ENCODE peak calls at places on chromosomes 7 and 10, in six cellular contexts. I is A673, U is right lobe of liver, K is AG09319, E is upper lobe of right lung, C is LNCaP clone FGC. P is an unnamed sample.

GRCh38 chr10:3873728-3874461 is 88.9 kb upstream of the KLF6 start:
- DNase-seq in U (no peak), K (peak; percentile 61), I (peak; percentile 25), C (peak; percentile 17), E (no peak), P (no peak)

GRCh38 chr7:151608031-151608551 is 88.4 kb upstream of the RHEB start:
- DNase-seq in E (no peak), I (no peak), C (no peak), K (no peak), U (no peak), P (no peak)

GRCh38 chr7:156895024-156895780 is 2.2 kb upstream of the LMBR1 start:
- DNase-seq in I (no peak), E (no peak), C (no peak), U (no peak), K (no peak), P (no peak)

GRCh38 chr7:45235905-45236304 is 78.3 kb downstream of the RAMP3 start:
- DNase-seq in E (no peak), U (no peak), I (no peak), K (no peak), C (no peak), P (no peak)

GRCh38 chr7:84524714-84525694 is 330.4 kb upstream of the SEMA3A start:
- DNase-seq in U (no peak), C (no peak), E (no peak), I (no peak), K (peak; percentile 67), P (no peak)

GRCh38 chr7:39248693-39249090 is 271.0 kb downstream of the POU6F2 start:
- DNase-seq in K (no peak), U (no peak), I (no peak), E (no peak), C (no peak), P (no peak)

GRCh38 chr10:43205681-43206390 is 61.0 kb downstream of the RASGEF1A start:
- DNase-seq in U (no peak), I (no peak), C (no peak), K (no peak), E (peak; percentile 56), P (no peak)

GRCh38 chr7:44212581-44213184 is 11.9 kb downstream of the YKT6 start:
- DNase-seq in E (peak; percentile 28), C (peak; percentile 32), U (no peak), K (no peak), I (no peak), P (no peak)

GRCh38 chr7:78479348-78479747 is 680.8 kb downstream of the PHTF2 start:
- DNase-seq in U (no peak), C (no peak), K (peak; percentile 3), I (no peak), E (no peak), P (no peak)

GRCh38 chr7:23802720-23803397 is 92.8 kb downstream of the STK31 start:
- DNase-seq in K (no peak), I (no peak), E (no peak), U (no peak), C (no peak), P (no peak)

GRCh38 chr10:101070098-101070497 is 8.3 kb downstream of the KAZALD1 start:
- DNase-seq in U (no peak), K (no peak), I (no peak), E (no peak), C (no peak), P (no peak)

GRCh38 chr10:124414077-124414476 is 4.6 kb downstream of the OAT start:
- DNase-seq in C (no peak), I (no peak), K (peak; percentile 28), E (no peak), U (no peak), P (no peak)
- TF ChIP-seq CTCF in C (no peak), I (no peak), K (no peak), E (no peak), U (no peak), P (no peak)

DNA sequence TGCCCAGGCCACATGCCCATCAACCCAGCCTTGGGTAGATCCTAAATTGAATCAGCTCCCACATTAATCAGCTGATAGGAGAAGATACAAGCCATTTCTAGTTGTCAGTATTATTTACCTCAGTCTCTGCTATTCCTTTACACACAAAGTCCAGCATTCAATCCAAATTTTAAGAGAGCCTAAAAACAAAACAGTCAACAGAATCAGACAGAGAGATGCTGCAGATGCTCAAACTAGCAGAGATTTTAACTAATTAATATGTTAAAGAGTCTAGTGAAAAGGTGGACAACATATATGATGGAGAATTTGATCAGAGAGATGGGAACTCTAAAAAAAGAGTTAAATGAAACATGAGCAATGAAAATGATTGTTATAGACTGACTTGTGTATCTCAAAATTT is 14.4 kb upstream of the IL15RA start:
- DNase-seq in K (no peak), E (no peak), I (no peak), C (no peak), U (no peak), P (no peak)
- TF ChIP-seq CTCF in K (no peak), E (no peak), I (no peak), C (no peak), U (no peak), P (no peak)

DNA sequence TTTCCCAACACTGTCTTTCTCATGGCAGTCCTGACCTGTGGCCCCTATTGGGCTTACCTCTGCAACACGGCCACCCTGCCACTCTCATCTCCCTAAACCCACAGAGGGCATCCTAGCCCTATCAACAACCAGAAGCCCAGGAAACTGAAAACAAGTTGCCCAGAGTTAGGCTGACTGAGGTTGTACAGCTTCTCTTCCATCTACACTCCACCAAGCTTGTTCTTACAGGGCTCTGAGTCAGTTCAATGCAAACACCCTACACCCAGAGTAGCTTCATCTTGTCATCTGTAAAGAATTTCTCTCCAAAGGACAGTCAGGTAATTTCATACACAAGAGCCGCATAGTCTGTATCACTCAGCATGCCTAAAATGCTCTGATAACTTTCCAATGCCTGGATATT is 175.4 kb downstream of the ARID5B start:
- DNase-seq in K (no peak), C (no peak), I (no peak), E (no peak), U (no peak), P (no peak)
- TF ChIP-seq CTCF in K (no peak), C (peak; percentile 40), I (no peak), E (no peak), U (no peak), P (no peak)

GRCh38 chr7:158657189-158657746 is 47.3 kb downstream of the NCAPG2 start:
- DNase-seq in U (no peak), C (no peak), I (no peak), K (no peak), E (no peak), P (no peak)

GRCh38 chr7:158651968-158652555 is 52.5 kb downstream of the NCAPG2 start:
- DNase-seq in E (no peak), I (no peak), C (no peak), K (no peak), U (no peak), P (no peak)

GRCh38 chr7:158655931-158656441 is 48.6 kb downstream of the NCAPG2 start:
- DNase-seq in U (no peak), K (no peak), C (no peak), I (no peak), E (no peak), P (no peak)

GRCh38 chr7:158658475-158658874 is 46.1 kb downstream of the NCAPG2 start:
- DNase-seq in I (no peak), C (peak; percentile 80), K (no peak), E (no peak), U (no peak), P (no peak)

GRCh38 chr7:158655507-158655906 is 49.1 kb downstream of the NCAPG2 start:
- DNase-seq in C (no peak), K (no peak), E (no peak), U (no peak), I (no peak), P (no peak)
- TF ChIP-seq CTCF in C (no peak), K (no peak), E (no peak), U (no peak), I (no peak), P (no peak)

GRCh38 chr7:18153183-18153748 is 125.6 kb upstream of the PRPS1L1 start:
- DNase-seq in E (no peak), K (no peak), U (no peak), C (no peak), I (peak; percentile 15), P (no peak)

GRCh38 chr7:18154707-18155106 is 127.1 kb upstream of the PRPS1L1 start:
- DNase-seq in K (no peak), I (no peak), E (no peak), C (no peak), U (no peak), P (no peak)

DNA sequence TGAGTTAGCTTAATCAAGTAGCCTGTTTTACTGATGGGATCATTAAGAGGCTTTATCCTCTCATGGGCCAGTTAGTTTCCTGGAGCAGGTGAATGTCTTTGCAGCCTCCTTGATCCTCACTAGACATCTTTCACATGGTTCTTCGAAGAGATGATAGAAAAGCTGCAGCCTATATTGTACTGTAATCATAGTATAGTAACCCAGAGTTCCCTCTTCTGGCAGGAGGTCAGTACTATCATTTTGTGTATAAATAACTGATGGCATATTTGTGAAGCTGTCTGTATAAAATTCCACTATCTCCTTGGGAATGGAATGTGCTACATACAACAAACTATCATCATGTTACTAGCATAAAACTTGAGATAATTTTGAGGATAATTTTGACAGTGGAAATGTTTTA is 123.8 kb upstream of the PRPS1L1 start:
- DNase-seq in E (no peak), I (peak; percentile 10), C (no peak), K (no peak), U (no peak), P (no peak)
- TF ChIP-seq CTCF in E (no peak), I (no peak), C (peak; percentile 9), K (no peak), U (no peak), P (no peak)

DNA sequence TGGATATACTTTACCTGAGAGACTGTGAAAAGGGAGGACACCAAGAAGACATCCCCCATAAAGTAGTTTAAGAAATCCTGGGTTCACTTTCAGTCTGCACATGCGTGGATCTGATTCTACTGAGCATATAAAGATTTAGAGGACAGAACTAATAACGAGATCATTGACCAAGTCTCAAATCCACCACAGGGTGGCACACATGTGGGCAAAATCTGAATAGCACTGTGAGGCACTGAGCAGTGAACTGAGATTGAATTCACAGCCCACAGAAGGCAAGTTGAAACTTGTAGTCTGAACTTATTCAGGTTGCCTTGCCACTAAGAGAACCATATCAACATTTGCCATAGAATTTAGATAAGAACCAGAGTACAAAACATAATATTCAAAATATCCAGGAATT is 818.6 kb downstream of the GRID1 start:
- DNase-seq in C (no peak), K (no peak), U (peak; percentile 19), E (no peak), I (peak; percentile 57), P (no peak)
- TF ChIP-seq CTCF in C (peak; percentile 55), K (peak; percentile 23), U (peak; percentile 52), E (peak; percentile 35), I (peak; percentile 46), P (no peak)

DNA sequence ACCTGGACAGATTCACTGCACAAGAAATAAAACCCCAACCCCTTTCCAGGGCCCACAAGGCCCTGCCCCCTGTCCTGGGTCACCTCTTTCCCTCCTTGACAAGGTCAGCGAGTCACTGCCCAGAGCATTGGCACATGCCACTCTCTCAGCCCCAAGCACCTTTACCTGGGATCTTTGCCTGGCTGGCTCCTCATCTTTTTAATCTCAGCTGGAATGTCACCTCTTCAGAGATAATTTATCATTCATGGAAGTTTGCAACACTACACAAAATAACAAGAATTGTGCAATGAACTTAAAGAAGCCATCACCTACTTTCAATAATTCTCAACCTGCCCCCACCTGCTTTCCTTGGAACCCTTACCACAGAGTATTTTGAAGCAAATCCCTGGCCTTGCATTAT is 19.2 kb downstream of the ANTXRL start:
- DNase-seq in C (no peak), I (no peak), U (no peak), K (no peak), E (peak; percentile 30), P (no peak)
- TF ChIP-seq CTCF in C (no peak), I (no peak), U (no peak), K (no peak), E (no peak), P (no peak)

GRCh38 chr10:10677479-10677878 is 340.2 kb upstream of the CELF2 start:
- DNase-seq in E (peak; percentile 74), I (peak; percentile 44), K (peak; percentile 25), C (peak; percentile 33), U (no peak), P (no peak)
- TF ChIP-seq CTCF in E (peak; percentile 59), I (peak; percentile 38), K (peak; percentile 59), C (peak; percentile 67), U (peak; percentile 14), P (peak; percentile 16)